ENCODE peak calls at places on chromosomes 5 and 9, in seven cellular contexts. Z, G, X, D, C, P and S are unnamed samples.

GRCh38 chr5:53679261-53679660 is 118.8 kb downstream of the NDUFS4 start:
- DNase-seq in Z (no peak), G (no peak), X (no peak), D (no peak), C (peak), P (no peak), S (no peak)

GRCh38 chr9:96436063-96436455 is 13.9 kb upstream of the HABP4 start:
- DNase-seq in Z (no peak), G (no peak), X (peak), D (no peak), C (no peak), P (no peak), S (no peak)

GRCh38 chr9:100587375-100587774 is 9.5 kb downstream of the CAVIN4 start:
- DNase-seq in Z (no peak), G (no peak), X (no peak), D (no peak), C (peak), P (no peak), S (no peak)

GRCh38 chr5:388266-389196 is 54.4 kb upstream of the EXOC3 start:
- DNase-seq in Z (no peak), G (no peak), X (no peak), D (no peak), C (no peak), P (peak), S (no peak)

GRCh38 chr9:15423328-15423985 is 781 bp downstream of the SNAPC3 start:
- DNase-seq in Z (no peak), G (peak), X (no peak), D (no peak), C (peak), P (no peak), S (peak)

GRCh38 chr9:107049046-107049824 is 186.3 kb downstream of the ZNF462 start:
- DNase-seq in Z (no peak), G (no peak), X (no peak), D (no peak), C (no peak), P (no peak), S (no peak)

GRCh38 chr5:158166424-158166823 is 307.5 kb upstream of the CLINT1 start:
- DNase-seq in Z (no peak), G (no peak), X (no peak), D (no peak), C (no peak), P (no peak), S (no peak)

GRCh38 chr9:91273853-91274552 is 87.7 kb downstream of the AUH start:
- DNase-seq in Z (no peak), G (no peak), X (no peak), D (no peak), C (peak), P (no peak), S (no peak)

GRCh38 chr9:33260372-33260771 is 4.1 kb downstream of the BAG1 start:
- DNase-seq in Z (no peak), G (peak), X (no peak), D (no peak), C (no peak), P (no peak), S (no peak)

GRCh38 chr9:91060520-91061343 is 259.1 kb downstream of the SYK start:
- DNase-seq in Z (no peak), G (no peak), X (no peak), D (peak), C (peak), P (no peak), S (no peak)

GRCh38 chr9:75033789-75034473 is 5.8 kb upstream of the CARNMT1 start:
- DNase-seq in Z (no peak), G (no peak), X (no peak), D (no peak), C (no peak), P (no peak), S (no peak)

GRCh38 chr9:127139775-127140174 is 17.3 kb upstream of the ANGPTL2 start:
- DNase-seq in Z (no peak), G (no peak), X (no peak), D (no peak), C (no peak), P (peak), S (no peak)

GRCh38 chr9:98992885-98993569 is 49.3 kb downstream of the COL15A1 start:
- DNase-seq in Z (peak), G (no peak), X (no peak), D (no peak), C (no peak), P (no peak), S (no peak)

GRCh38 chr5:42875785-42876374 is 64.2 kb upstream of the SELENOP start:
- DNase-seq in Z (no peak), G (peak), X (no peak), D (no peak), C (no peak), P (no peak), S (no peak)

GRCh38 chr5:168390491-168390890 is 95.8 kb upstream of the RARS1 start:
- DNase-seq in Z (no peak), G (no peak), X (no peak), D (no peak), C (no peak), P (no peak), S (no peak)

GRCh38 chr9:76537150-76537646 is 78.2 kb downstream of the GCNT1 start:
- DNase-seq in Z (no peak), G (no peak), X (no peak), D (peak), C (no peak), P (no peak), S (no peak)

GRCh38 chr9:19229725-19230355 is 653 bp upstream of the DENND4C start:
- DNase-seq in Z (no peak), G (no peak), X (no peak), D (no peak), C (peak), P (peak), S (peak)

GRCh38 chr5:27015758-27016157 is 22.6 kb downstream of the CDH9 start:
- DNase-seq in Z (no peak), G (no peak), X (no peak), D (no peak), C (no peak), P (no peak), S (no peak)

GRCh38 chr5:180313677-180314076 is 21.8 kb upstream of the MAPK9 start:
- DNase-seq in Z (no peak), G (peak), X (no peak), D (no peak), C (no peak), P (peak), S (peak)

GRCh38 chr5:135223404-135223803 is 175.6 kb downstream of the MACROH2A1 start:
- DNase-seq in Z (no peak), G (no peak), X (no peak), D (no peak), C (no peak), P (peak), S (no peak)

GRCh38 chr5:5270958-5271605 is 131.0 kb downstream of the ADAMTS16 start:
- DNase-seq in Z (no peak), G (no peak), X (no peak), D (peak), C (peak), P (peak), S (no peak)

GRCh38 chr5:53994148-53994547 is 316.2 kb downstream of the ARL15 start:
- DNase-seq in Z (no peak), G (no peak), X (no peak), D (no peak), C (no peak), P (no peak), S (no peak)

GRCh38 chr5:60334281-60334713 is 365.7 kb downstream of the DEPDC1B start:
- DNase-seq in Z (no peak), G (no peak), X (no peak), D (no peak), C (peak), P (no peak), S (no peak)

GRCh38 chr9:33800886-33801285 is 5.5 kb downstream of the PRSS3 start:
- DNase-seq in Z (no peak), G (no peak), X (no peak), D (peak), C (no peak), P (no peak), S (no peak)

GRCh38 chr5:134510970-134511795 is 14.3 kb upstream of the JADE2 start:
- DNase-seq in Z (peak), G (no peak), X (peak), D (no peak), C (peak), P (no peak), S (no peak)

GRCh38 chr5:39328731-39329130 is 35.6 kb downstream of the C9 start:
- DNase-seq in Z (no peak), G (no peak), X (no peak), D (no peak), C (no peak), P (no peak), S (no peak)

GRCh38 chr5:181159286-181160143 is 12.1 kb downstream of the OR2V2 start:
- DNase-seq in Z (peak), G (peak), X (peak), D (peak), C (peak), P (peak), S (peak)

GRCh38 chr5:146607663-146608315 is 91.8 kb upstream of the GPR151 start:
- DNase-seq in Z (no peak), G (no peak), X (no peak), D (no peak), C (no peak), P (no peak), S (no peak)

GRCh38 chr5:140312067-140312790 is 9.3 kb upstream of the PFDN1 start:
- DNase-seq in Z (no peak), G (no peak), X (no peak), D (no peak), C (peak), P (no peak), S (no peak)

GRCh38 chr9:116990592-116990991 is 303.5 kb downstream of the TRIM32 start:
- DNase-seq in Z (no peak), G (no peak), X (no peak), D (no peak), C (no peak), P (no peak), S (no peak)

GRCh38 chr9:113499876-113500497 is 36.5 kb downstream of the RGS3 start:
- DNase-seq in Z (no peak), G (no peak), X (no peak), D (no peak), C (no peak), P (no peak), S (no peak)

GRCh38 chr9:33817327-33818166 is 587 bp downstream of the UBE2R2 start:
- DNase-seq in Z (peak), G (peak), X (peak), D (peak), C (peak), P (peak), S (peak)

GRCh38 chr9:123954921-123955320 is 25.0 kb upstream of the DENND1A start:
- DNase-seq in Z (no peak), G (no peak), X (no peak), D (no peak), C (no peak), P (no peak), S (no peak)

GRCh38 chr9:108634669-108635462 is 220.9 kb downstream of the ACTL7B start:
- DNase-seq in Z (no peak), G (no peak), X (no peak), D (no peak), C (peak), P (no peak), S (no peak)

GRCh38 chr5:124740991-124741583 is 5.4 kb downstream of the ZNF608 start:
- DNase-seq in Z (no peak), G (no peak), X (no peak), D (no peak), C (no peak), P (no peak), S (no peak)

GRCh38 chr9:13901176-13901575 is 412.8 kb downstream of the NFIB start:
- DNase-seq in Z (no peak), G (no peak), X (no peak), D (no peak), C (no peak), P (no peak), S (no peak)
- H3K27ac ChIP-seq in Z (no peak), G (no peak), X (no peak), D (no peak), C (no peak), P (no peak), S (no peak)

GRCh38 chr9:14311940-14312572 is 1.9 kb downstream of the NFIB start:
- DNase-seq in Z (no peak), G (no peak), X (no peak), D (no peak), C (no peak), P (no peak), S (no peak)

GRCh38 chr9:14308751-14309140 is 5.2 kb downstream of the NFIB start:
- DNase-seq in Z (no peak), G (no peak), X (no peak), D (no peak), C (no peak), P (no peak), S (no peak)

GRCh38 chr9:14307989-14308750 is 5.8 kb downstream of the NFIB start:
- DNase-seq in Z (no peak), G (no peak), X (no peak), D (no peak), C (no peak), P (no peak), S (no peak)

GRCh38 chr9:14309403-14309802 is 4.5 kb downstream of the NFIB start:
- DNase-seq in Z (no peak), G (no peak), X (no peak), D (no peak), C (peak), P (no peak), S (no peak)

DNA sequence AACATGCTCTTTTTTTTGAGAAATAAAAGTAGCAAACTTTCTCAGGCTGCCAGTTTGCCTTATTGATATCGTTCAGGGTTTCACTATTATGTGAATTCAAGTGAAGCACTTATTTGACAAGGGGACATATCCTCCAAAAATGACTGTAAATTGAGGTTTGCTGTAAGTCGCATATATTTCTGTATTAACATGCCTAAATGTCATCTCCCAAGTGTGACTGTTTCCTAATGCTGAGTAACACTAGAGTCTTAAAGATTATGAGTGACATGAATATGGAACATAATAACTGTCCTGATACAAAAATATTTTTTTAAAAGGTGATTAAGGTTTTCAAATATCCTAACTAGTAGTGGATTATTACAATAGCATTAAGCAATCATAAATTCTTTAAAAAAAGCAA is 3.7 kb downstream of the NFIB start:
- DNase-seq in Z (no peak), G (no peak), X (no peak), D (no peak), C (no peak), P (no peak), S (no peak)
- H3K27ac ChIP-seq in Z (no peak), G (no peak), X (no peak), D (peak), C (no peak), P (peak), S (no peak)

GRCh38 chr5:40682431-40683017 is 2.8 kb downstream of the PTGER4 start:
- DNase-seq in Z (no peak), G (no peak), X (no peak), D (no peak), C (peak), P (no peak), S (no peak)
- H3K27ac ChIP-seq in Z (peak), G (no peak), X (peak), D (no peak), C (peak), P (peak), S (peak)

GRCh38 chr9:137382444-137382727 is 40.6 kb downstream of the EXD3 start:
- DNase-seq in Z (no peak), G (no peak), X (no peak), D (no peak), C (no peak), P (no peak), S (no peak)
- H3K27ac ChIP-seq in Z (no peak), G (no peak), X (no peak), D (no peak), C (no peak), P (no peak), S (no peak)

GRCh38 chr5:126383246-126383645 is 40.0 kb upstream of the GRAMD2B start:
- DNase-seq in Z (no peak), G (no peak), X (no peak), D (no peak), C (no peak), P (no peak), S (no peak)

GRCh38 chr5:126384985-126385384 is 38.2 kb upstream of the GRAMD2B start:
- DNase-seq in Z (no peak), G (no peak), X (no peak), D (no peak), C (peak), P (no peak), S (no peak)

GRCh38 chr5:126383755-126384154 is 39.5 kb upstream of the GRAMD2B start:
- DNase-seq in Z (no peak), G (no peak), X (no peak), D (no peak), C (no peak), P (no peak), S (no peak)

GRCh38 chr5:126386146-126386545 is 37.1 kb upstream of the GRAMD2B start:
- DNase-seq in Z (no peak), G (no peak), X (no peak), D (no peak), C (no peak), P (no peak), S (no peak)

DNA sequence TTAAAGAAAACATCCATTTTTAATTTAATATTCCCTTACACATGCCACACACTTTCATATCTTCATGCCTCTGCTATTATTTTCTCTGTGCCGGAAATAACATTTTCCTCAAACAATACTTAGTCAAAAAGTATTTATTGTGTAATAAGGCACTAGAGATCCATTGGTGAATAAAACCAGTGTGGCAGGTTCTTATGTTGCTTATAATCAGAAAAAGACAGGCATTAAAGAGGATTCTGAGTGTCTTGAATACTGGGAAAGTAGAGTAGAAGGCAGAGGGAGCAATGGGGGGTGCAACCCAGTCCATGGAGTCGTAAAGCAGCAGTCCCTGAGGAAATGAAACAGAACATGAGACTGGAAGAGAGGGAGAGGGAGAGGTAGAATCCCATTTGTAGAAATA is 37.7 kb upstream of the GRAMD2B start:
- DNase-seq in Z (no peak), G (no peak), X (no peak), D (no peak), C (no peak), P (no peak), S (no peak)
- H3K27ac ChIP-seq in Z (no peak), G (no peak), X (no peak), D (no peak), C (peak), P (no peak), S (no peak)

GRCh38 chr9:83964973-83965349 is 15.1 kb downstream of the HNRNPK start:
- DNase-seq in Z (no peak), G (no peak), X (no peak), D (no peak), C (no peak), P (no peak), S (no peak)

GRCh38 chr9:83960991-83961390 is 19.0 kb downstream of the HNRNPK start:
- DNase-seq in Z (no peak), G (no peak), X (no peak), D (no peak), C (no peak), P (no peak), S (no peak)

GRCh38 chr9:83959061-83959460 is 21.0 kb downstream of the HNRNPK start:
- DNase-seq in Z (no peak), G (no peak), X (no peak), D (peak), C (peak), P (no peak), S (no peak)

GRCh38 chr9:83965350-83966208 is 14.4 kb downstream of the HNRNPK start:
- DNase-seq in Z (no peak), G (peak), X (no peak), D (no peak), C (no peak), P (no peak), S (no peak)

GRCh38 chr9:83962165-83962564 is 17.9 kb downstream of the HNRNPK start:
- DNase-seq in Z (no peak), G (no peak), X (no peak), D (no peak), C (no peak), P (no peak), S (no peak)
- H3K27ac ChIP-seq in Z (no peak), G (no peak), X (no peak), D (no peak), C (no peak), P (no peak), S (no peak)

GRCh38 chr5:160009591-160009989 is 651 bp downstream of the TTC1 start:
- DNase-seq in Z (no peak), G (no peak), X (no peak), D (peak), C (no peak), P (no peak), S (no peak)

GRCh38 chr5:160011471-160011870 is 2.5 kb downstream of the TTC1 start:
- DNase-seq in Z (no peak), G (no peak), X (no peak), D (no peak), C (no peak), P (no peak), S (no peak)

GRCh38 chr5:160007610-160008009 is 1.3 kb upstream of the TTC1 start:
- DNase-seq in Z (no peak), G (no peak), X (no peak), D (no peak), C (no peak), P (no peak), S (no peak)

GRCh38 chr5:160008877-160009590 is at the start of gene TTC1:
- DNase-seq in Z (peak), G (peak), X (peak), D (peak), C (peak), P (peak), S (peak)
- H3K27ac ChIP-seq in Z (peak), G (peak), X (peak), D (peak), C (peak), P (peak), S (peak)

DNA sequence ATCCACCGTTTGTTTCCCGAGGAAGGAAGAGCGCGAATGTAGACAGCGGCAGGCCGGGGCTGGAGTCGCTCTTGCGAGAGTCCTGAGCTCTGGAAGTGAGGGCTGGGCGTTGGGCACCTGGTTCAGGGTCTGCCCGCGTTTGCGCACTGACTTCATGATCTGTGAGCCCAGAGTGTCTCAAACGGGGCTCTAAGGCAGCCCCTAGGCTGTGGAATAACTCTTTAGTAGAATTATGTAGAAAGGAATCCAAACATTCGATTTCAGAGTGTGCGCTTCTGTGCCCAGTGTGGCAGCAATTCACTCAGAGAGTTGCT is 478 bp upstream of the GGTA1 start:
- DNase-seq in Z (no peak), G (no peak), X (no peak), D (no peak), C (no peak), P (no peak), S (no peak)
- H3K27ac ChIP-seq in Z (no peak), G (no peak), X (no peak), D (peak), C (no peak), P (peak), S (no peak)

DNA sequence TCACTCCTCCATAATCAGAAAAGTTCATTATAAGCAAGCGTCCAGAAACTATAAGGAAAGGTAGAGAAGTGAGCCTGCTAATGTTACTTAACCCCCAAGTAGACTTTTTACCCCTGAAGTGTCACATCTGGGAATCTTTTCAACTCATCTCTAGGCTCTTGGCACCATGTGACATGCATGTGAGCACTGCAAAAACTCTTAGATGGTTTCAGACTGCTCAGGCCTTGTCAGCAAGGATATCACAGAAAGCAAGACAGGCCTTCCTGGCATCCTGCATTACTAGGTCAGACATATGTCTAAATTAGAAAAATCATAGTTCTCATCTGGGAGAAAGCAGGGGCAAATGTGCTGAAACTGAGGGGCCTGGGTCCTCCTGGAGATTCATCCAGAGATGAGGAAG is 18.8 kb downstream of the TMEM8B start:
- DNase-seq in Z (no peak), G (no peak), X (no peak), D (no peak), C (no peak), P (no peak), S (no peak)
- H3K27ac ChIP-seq in Z (no peak), G (no peak), X (no peak), D (no peak), C (no peak), P (no peak), S (no peak)